ENCODE peak calls at places on chromosomes 3 and 15, in four cellular contexts. K is mammary epithelial cell, Q is fibroblast of lung, Z is HCT116. H is an unnamed sample.

GRCh38 chr3:45123841-45124269 is 22.3 kb downstream of the CDCP1 start:
- DNase-seq in K (peak), Q (peak), Z (peak), H (no peak)

GRCh38 chr15:65336369-65336766 is 31.9 kb downstream of the RNU5B-1 start:
- DNase-seq in K (no peak), Q (no peak), Z (no peak), H (no peak)

GRCh38 chr3:156772588-156773206 is 53.5 kb upstream of the LEKR1 start:
- DNase-seq in K (peak), Q (no peak), Z (no peak), H (no peak)

GRCh38 chr3:197189633-197190032 is 108.8 kb downstream of the DLG1 start:
- DNase-seq in K (peak), Q (no peak), Z (no peak), H (no peak)

GRCh38 chr3:134978658-134979057 is 183.6 kb downstream of the EPHB1 start:
- DNase-seq in K (no peak), Q (no peak), Z (no peak), H (no peak)

GRCh38 chr3:94234177-94234788 is 171.4 kb downstream of the NSUN3 start:
- DNase-seq in K (peak), Q (peak), Z (peak), H (peak)

GRCh38 chr3:133136114-133137041 is 98.2 kb downstream of the TMEM108 start:
- DNase-seq in K (peak), Q (no peak), Z (no peak), H (no peak)

GRCh38 chr3:183487046-183487445 is 58.6 kb upstream of the MCF2L2 start:
- DNase-seq in K (no peak), Q (no peak), Z (no peak), H (no peak)

GRCh38 chr3:112633757-112634156 is 7.2 kb downstream of the CCDC80 start:
- DNase-seq in K (no peak), Q (peak), Z (no peak), H (peak)

GRCh38 chr15:80615783-80616391 is 79.2 kb upstream of the ABHD17C start:
- DNase-seq in K (peak), Q (peak), Z (no peak), H (peak)

GRCh38 chr3:102444101-102444500 is 9.3 kb downstream of the ZPLD1 start:
- DNase-seq in K (no peak), Q (peak), Z (no peak), H (no peak)

GRCh38 chr3:53023072-53023823 is 22.6 kb downstream of the SFMBT1 start:
- DNase-seq in K (no peak), Q (no peak), Z (no peak), H (no peak)

GRCh38 chr3:169172535-169172934 is 491.0 kb downstream of the MECOM start:
- DNase-seq in K (peak), Q (no peak), Z (no peak), H (no peak)

GRCh38 chr3:196611761-196612483 is 27.6 kb upstream of the NRROS start:
- DNase-seq in K (no peak), Q (no peak), Z (no peak), H (no peak)

GRCh38 chr15:96515391-96515790 is 184.9 kb downstream of the NR2F2 start:
- DNase-seq in K (no peak), Q (no peak), Z (no peak), H (no peak)

GRCh38 chr3:70857926-70858325 is 545.5 kb upstream of the MDFIC2 start:
- DNase-seq in K (no peak), Q (peak), Z (no peak), H (no peak)
- H3K9ac ChIP-seq in K (no peak), Q (no peak), Z (no peak), H (no peak)

GRCh38 chr3:3639078-3639477 is 160.2 kb upstream of the LRRN1 start:
- DNase-seq in K (no peak), Q (no peak), Z (no peak), H (no peak)

GRCh38 chr3:3636815-3637214 is 162.4 kb upstream of the LRRN1 start:
- DNase-seq in K (peak), Q (no peak), Z (no peak), H (no peak)

DNA sequence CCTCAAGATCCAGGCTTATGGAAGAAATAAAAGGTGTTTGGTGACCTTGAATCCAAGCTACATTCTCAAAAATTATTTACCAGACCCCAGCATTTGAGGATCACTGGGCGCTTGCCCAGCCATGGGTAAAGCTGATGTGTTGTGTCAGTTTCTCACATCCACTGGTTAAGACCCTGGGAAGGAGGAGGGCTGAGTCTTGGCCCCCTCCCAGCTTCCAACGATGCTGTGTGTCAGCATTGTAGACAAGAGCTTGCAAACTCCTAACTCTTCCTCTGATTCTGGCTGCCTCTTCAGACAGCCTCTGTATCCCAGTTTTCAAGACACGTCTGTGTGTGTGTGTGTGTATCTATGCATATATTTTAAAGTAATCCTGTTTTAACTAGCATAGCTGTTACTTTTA is 157.4 kb upstream of the LRRN1 start:
- DNase-seq in K (no peak), Q (no peak), Z (no peak), H (no peak)
- TF ChIP-seq CTCF in K (no peak), Q (no peak), Z (no peak), H (no peak)

GRCh38 chr15:77276943-77277342 is 143.0 kb downstream of the PEAK1 start:
- DNase-seq in K (no peak), Q (no peak), Z (no peak), H (no peak)

GRCh38 chr15:77285057-77285456 is 134.8 kb downstream of the PEAK1 start:
- DNase-seq in K (no peak), Q (no peak), Z (no peak), H (no peak)

DNA sequence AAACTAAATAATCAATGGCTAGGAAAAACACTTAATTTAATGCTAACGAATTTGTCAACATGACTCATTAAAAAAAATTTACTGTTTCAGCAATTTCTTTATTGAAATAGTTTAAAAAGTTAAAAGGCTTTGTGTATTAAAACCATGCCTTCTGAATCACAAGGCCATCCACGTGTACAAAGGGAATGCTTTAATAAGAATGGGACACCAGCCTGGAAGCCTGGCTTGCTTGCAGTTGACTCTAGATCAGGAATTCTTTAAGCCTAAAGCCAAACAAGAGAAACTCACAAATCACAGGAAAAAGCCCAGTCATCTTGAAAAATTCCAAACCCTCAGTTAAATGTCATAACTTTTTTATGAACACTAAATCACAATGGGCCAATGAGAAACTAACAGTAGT is 137.6 kb downstream of the PEAK1 start:
- DNase-seq in K (no peak), Q (peak), Z (no peak), H (no peak)
- H3K9ac ChIP-seq in K (no peak), Q (no peak), Z (no peak), H (no peak)

GRCh38 chr3:98812851-98813374 is 49.8 kb downstream of the ST3GAL6 start:
- DNase-seq in K (no peak), Q (peak), Z (no peak), H (no peak)
- TF ChIP-seq CTCF in K (peak), Q (peak), Z (peak), H (peak)

GRCh38 chr3:32822609-32823498 is 5.1 kb downstream of the TRIM71 start:
- DNase-seq in K (no peak), Q (no peak), Z (no peak), H (no peak)
- H3K9ac ChIP-seq in K (no peak), Q (no peak), Z (no peak), H (no peak)

DNA sequence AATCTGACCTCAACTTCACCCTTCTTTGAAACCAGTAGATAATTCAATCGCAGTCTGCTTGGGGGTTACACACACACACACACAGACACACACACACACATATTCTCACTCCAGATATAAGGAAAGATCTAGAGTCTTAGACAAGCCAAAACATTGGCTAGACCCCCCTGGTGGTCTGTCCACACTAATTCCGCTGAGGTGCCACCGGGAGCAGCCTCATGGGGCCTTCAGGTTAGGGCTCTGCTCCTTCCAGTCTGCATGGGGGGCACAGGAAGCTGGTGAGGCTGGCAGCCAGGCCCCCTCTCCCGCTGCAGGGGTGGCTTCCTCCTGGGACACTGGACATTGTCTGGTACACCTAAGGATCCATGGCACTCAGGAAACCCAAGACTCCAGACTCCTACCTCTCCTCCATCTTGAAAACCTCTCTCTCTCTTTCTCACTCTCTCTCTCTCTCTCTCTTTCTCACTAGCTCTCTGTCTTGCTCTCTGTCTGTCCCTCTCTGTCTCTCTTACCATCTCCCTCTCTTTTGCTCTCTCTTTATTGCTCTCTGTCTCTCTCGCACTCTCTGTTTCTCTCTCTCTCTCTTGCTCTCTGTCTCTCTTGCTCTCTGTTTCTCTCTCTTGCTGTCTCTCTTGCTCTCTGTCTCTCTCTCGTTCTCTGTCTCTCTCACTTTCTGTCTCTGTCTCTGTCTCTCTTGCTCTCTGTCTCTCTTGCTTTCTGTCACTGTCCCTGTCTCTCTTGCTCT is 75.2 kb upstream of the NR2E3 start:
- DNase-seq in K (no peak), Q (no peak), Z (no peak), H (no peak)
- TF ChIP-seq CTCF in K (no peak), Q (no peak), Z (no peak), H (no peak)

GRCh38 chr15:85769182-85769900 is 25.4 kb downstream of the KLHL25 start:
- DNase-seq in K (no peak), Q (no peak), Z (no peak), H (no peak)
- H3K9ac ChIP-seq in K (no peak), Q (no peak), Z (no peak), H (no peak)